ENCODE peak calls at places on chromosomes 11 and 22, in seven cellular contexts. One of them, this sample, is unnamed. For H3K9me2, the result is how much of the 10 kb centered on the place peaks cover.

GRCh38 chr11:69468236-69468635 is 13.2 kb upstream of the LINC01488 start:
- DNase-seq in PC-3: no peak
- DNase-seq in GM23248: no peak
- DNase-seq in Karpas-422: no peak
- DNase-seq in GM23338: no peak
- DNase-seq in OCI-LY7: no peak
- DNase-seq in HCT116: no peak
- DNase-seq in this sample: no peak

GRCh38 chr11:65118097-65118837 is 766 bp upstream of the ZNHIT2 start:
- DNase-seq in PC-3: no peak
- DNase-seq in GM23248: no peak
- DNase-seq in Karpas-422: peak
- DNase-seq in GM23338: no peak
- DNase-seq in OCI-LY7: no peak
- DNase-seq in HCT116: no peak
- DNase-seq in this sample: no peak

GRCh38 chr22:44665115-44665514 is 36.9 kb upstream of the PRR5 start:
- DNase-seq in PC-3: no peak
- DNase-seq in GM23248: no peak
- DNase-seq in Karpas-422: no peak
- DNase-seq in GM23338: peak
- DNase-seq in OCI-LY7: no peak
- DNase-seq in HCT116: no peak
- DNase-seq in this sample: no peak

GRCh38 chr11:123404626-123405025 is 25.4 kb upstream of the GRAMD1B start:
- DNase-seq in PC-3: no peak
- DNase-seq in GM23248: no peak
- DNase-seq in Karpas-422: no peak
- DNase-seq in GM23338: no peak
- DNase-seq in OCI-LY7: no peak
- DNase-seq in HCT116: no peak
- DNase-seq in this sample: no peak

GRCh38 chr11:32087602-32088001 is 3.3 kb upstream of the RCN1 start:
- DNase-seq in PC-3: peak
- DNase-seq in GM23248: peak
- DNase-seq in Karpas-422: no peak
- DNase-seq in GM23338: no peak
- DNase-seq in OCI-LY7: no peak
- DNase-seq in HCT116: no peak
- DNase-seq in this sample: no peak

GRCh38 chr11:123469089-123469488 is 39.0 kb downstream of the GRAMD1B start:
- DNase-seq in PC-3: no peak
- DNase-seq in GM23248: no peak
- DNase-seq in Karpas-422: peak
- DNase-seq in GM23338: no peak
- DNase-seq in OCI-LY7: no peak
- DNase-seq in HCT116: no peak
- DNase-seq in this sample: no peak

GRCh38 chr11:87600938-87601337 is 563.2 kb downstream of the TMEM135 start:
- DNase-seq in PC-3: no peak
- DNase-seq in GM23248: peak
- DNase-seq in Karpas-422: no peak
- DNase-seq in GM23338: no peak
- DNase-seq in OCI-LY7: no peak
- DNase-seq in HCT116: no peak
- DNase-seq in this sample: no peak

GRCh38 chr11:96113100-96113710 is 189.3 kb upstream of the MTMR2 start:
- DNase-seq in PC-3: no peak
- DNase-seq in GM23248: peak
- DNase-seq in Karpas-422: no peak
- DNase-seq in GM23338: no peak
- DNase-seq in OCI-LY7: no peak
- DNase-seq in HCT116: no peak
- DNase-seq in this sample: no peak

GRCh38 chr11:33588056-33588455 is 112.6 kb downstream of the C11orf91 start:
- DNase-seq in PC-3: no peak
- DNase-seq in GM23248: no peak
- DNase-seq in Karpas-422: no peak
- DNase-seq in GM23338: peak
- DNase-seq in OCI-LY7: no peak
- DNase-seq in HCT116: no peak
- DNase-seq in this sample: no peak

GRCh38 chr22:29737251-29738117 is 17.7 kb downstream of the CABP7 start:
- DNase-seq in PC-3: no peak
- DNase-seq in GM23248: no peak
- DNase-seq in Karpas-422: no peak
- DNase-seq in GM23338: no peak
- DNase-seq in OCI-LY7: no peak
- DNase-seq in HCT116: no peak
- DNase-seq in this sample: no peak

GRCh38 chr11:117409511-117409910 is 81.9 kb downstream of the CEP164 start:
- DNase-seq in PC-3: no peak
- DNase-seq in GM23248: no peak
- DNase-seq in Karpas-422: no peak
- DNase-seq in GM23338: no peak
- DNase-seq in OCI-LY7: no peak
- DNase-seq in HCT116: no peak
- DNase-seq in this sample: no peak

GRCh38 chr11:70625921-70626518 is 227.7 kb downstream of the CTTN start:
- DNase-seq in PC-3: no peak
- DNase-seq in GM23248: no peak
- DNase-seq in Karpas-422: no peak
- DNase-seq in GM23338: no peak
- DNase-seq in OCI-LY7: no peak
- DNase-seq in HCT116: no peak
- DNase-seq in this sample: peak

GRCh38 chr11:19073454-19074415 is 13.2 kb upstream of the MRGPRX2 start:
- DNase-seq in PC-3: no peak
- DNase-seq in GM23248: no peak
- DNase-seq in Karpas-422: no peak
- DNase-seq in GM23338: peak
- DNase-seq in OCI-LY7: no peak
- DNase-seq in HCT116: no peak
- DNase-seq in this sample: no peak

GRCh38 chr11:63945482-63946163 is 6.8 kb downstream of the NAA40 start:
- DNase-seq in PC-3: peak
- DNase-seq in GM23248: peak
- DNase-seq in Karpas-422: peak
- DNase-seq in GM23338: peak
- DNase-seq in OCI-LY7: peak
- DNase-seq in HCT116: peak
- DNase-seq in this sample: peak

GRCh38 chr11:26930518-26931247 is 63.2 kb upstream of the FIBIN start:
- DNase-seq in PC-3: no peak
- DNase-seq in GM23248: peak
- DNase-seq in Karpas-422: no peak
- DNase-seq in GM23338: no peak
- DNase-seq in OCI-LY7: no peak
- DNase-seq in HCT116: no peak
- DNase-seq in this sample: peak

GRCh38 chr11:27740362-27741024 is 40.2 kb upstream of the BDNF start:
- DNase-seq in PC-3: no peak
- DNase-seq in GM23248: peak
- DNase-seq in Karpas-422: peak
- DNase-seq in GM23338: peak
- DNase-seq in OCI-LY7: no peak
- DNase-seq in HCT116: no peak
- DNase-seq in this sample: no peak

GRCh38 chr22:20531404-20532181 is 24.2 kb downstream of the MED15 start:
- DNase-seq in PC-3: peak
- DNase-seq in GM23248: peak
- DNase-seq in Karpas-422: no peak
- DNase-seq in GM23338: peak
- DNase-seq in OCI-LY7: no peak
- DNase-seq in HCT116: peak
- DNase-seq in this sample: peak

GRCh38 chr11:75759832-75760231 is 8.7 kb upstream of the DGAT2 start:
- DNase-seq in PC-3: no peak
- DNase-seq in GM23248: no peak
- DNase-seq in Karpas-422: no peak
- DNase-seq in GM23338: no peak
- DNase-seq in OCI-LY7: no peak
- DNase-seq in HCT116: no peak
- DNase-seq in this sample: no peak

GRCh38 chr22:40181323-40181722 is 3.6 kb downstream of the TNRC6B start:
- DNase-seq in PC-3: no peak
- DNase-seq in GM23248: peak
- DNase-seq in Karpas-422: no peak
- DNase-seq in GM23338: no peak
- DNase-seq in OCI-LY7: no peak
- DNase-seq in HCT116: no peak
- DNase-seq in this sample: no peak

GRCh38 chr22:40179535-40179934 is 1.8 kb downstream of the TNRC6B start:
- DNase-seq in PC-3: no peak
- DNase-seq in GM23248: peak
- DNase-seq in Karpas-422: no peak
- DNase-seq in GM23338: no peak
- DNase-seq in OCI-LY7: no peak
- DNase-seq in HCT116: no peak
- DNase-seq in this sample: no peak

GRCh38 chr22:40183029-40183581 is 5.4 kb downstream of the TNRC6B start:
- DNase-seq in PC-3: peak
- DNase-seq in GM23248: peak
- DNase-seq in Karpas-422: no peak
- DNase-seq in GM23338: no peak
- DNase-seq in OCI-LY7: no peak
- DNase-seq in HCT116: no peak
- DNase-seq in this sample: peak

GRCh38 chr22:40180403-40180802 is 2.7 kb downstream of the TNRC6B start:
- DNase-seq in PC-3: no peak
- DNase-seq in GM23248: peak
- DNase-seq in Karpas-422: no peak
- DNase-seq in GM23338: no peak
- DNase-seq in OCI-LY7: no peak
- DNase-seq in HCT116: no peak
- DNase-seq in this sample: no peak

GRCh38 chr22:40182231-40182835 is 4.6 kb downstream of the TNRC6B start:
- DNase-seq in PC-3: no peak
- DNase-seq in GM23248: peak
- DNase-seq in Karpas-422: no peak
- DNase-seq in GM23338: no peak
- DNase-seq in OCI-LY7: no peak
- DNase-seq in HCT116: no peak
- DNase-seq in this sample: no peak
- H3K27ac ChIP-seq in PC-3: no peak
- H3K27ac ChIP-seq in GM23248: peak
- H3K27ac ChIP-seq in Karpas-422: no peak
- H3K27ac ChIP-seq in GM23338: no peak
- H3K27ac ChIP-seq in OCI-LY7: no peak
- H3K27ac ChIP-seq in HCT116: no peak
- H3K27ac ChIP-seq in this sample: peak

GRCh38 chr11:57335023-57335342 is 709 bp downstream of the SSRP1 start:
- DNase-seq in PC-3: no peak
- DNase-seq in GM23248: no peak
- DNase-seq in Karpas-422: no peak
- DNase-seq in GM23338: no peak
- DNase-seq in OCI-LY7: no peak
- DNase-seq in HCT116: no peak
- DNase-seq in this sample: no peak

GRCh38 chr11:57331720-57332119 is 4.0 kb downstream of the SSRP1 start:
- DNase-seq in PC-3: no peak
- DNase-seq in GM23248: no peak
- DNase-seq in Karpas-422: no peak
- DNase-seq in GM23338: no peak
- DNase-seq in OCI-LY7: no peak
- DNase-seq in HCT116: no peak
- DNase-seq in this sample: no peak

GRCh38 chr11:57335343-57336110 is at the start of gene SSRP1:
- DNase-seq in PC-3: peak
- DNase-seq in GM23248: peak
- DNase-seq in Karpas-422: peak
- DNase-seq in GM23338: peak
- DNase-seq in OCI-LY7: peak
- DNase-seq in HCT116: peak
- DNase-seq in this sample: peak

GRCh38 chr11:57330029-57330428 is 5.3 kb upstream of the TNKS1BP1 start:
- DNase-seq in PC-3: no peak
- DNase-seq in GM23248: no peak
- DNase-seq in Karpas-422: no peak
- DNase-seq in GM23338: no peak
- DNase-seq in OCI-LY7: no peak
- DNase-seq in HCT116: no peak
- DNase-seq in this sample: no peak

GRCh38 chr11:57332694-57333440 is 2.8 kb downstream of the SSRP1 start:
- DNase-seq in PC-3: no peak
- DNase-seq in GM23248: no peak
- DNase-seq in Karpas-422: no peak
- DNase-seq in GM23338: no peak
- DNase-seq in OCI-LY7: no peak
- DNase-seq in HCT116: no peak
- DNase-seq in this sample: no peak
- H3K9me2 ChIP-seq in PC-3: under half
- H3K9me2 ChIP-seq in GM23248: under half
- H3K9me2 ChIP-seq in Karpas-422: under half
- H3K9me2 ChIP-seq in GM23338: under half
- H3K9me2 ChIP-seq in OCI-LY7: under half
- H3K9me2 ChIP-seq in HCT116: under half
- H3K9me2 ChIP-seq in this sample: under half

DNA sequence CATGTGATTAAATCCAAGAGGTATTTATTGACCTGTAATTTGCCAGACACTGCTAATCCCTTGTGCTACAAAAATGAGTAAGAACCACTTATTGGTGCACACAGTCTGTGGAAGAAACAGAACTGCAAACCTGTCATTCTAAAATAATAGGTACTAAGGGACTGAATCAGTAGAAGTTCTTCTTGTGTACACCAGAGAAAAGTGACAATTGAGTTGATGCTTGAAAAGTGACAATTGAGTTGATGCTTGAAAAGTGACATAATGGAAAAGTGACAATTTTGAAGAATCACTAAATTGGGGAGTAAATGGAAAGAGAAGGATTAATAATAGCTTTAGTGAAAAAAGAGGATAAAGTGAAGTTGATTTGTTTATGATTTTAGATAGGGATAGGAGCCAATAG is 56.4 kb downstream of the DKK3 start:
- DNase-seq in PC-3: no peak
- DNase-seq in GM23248: no peak
- DNase-seq in Karpas-422: no peak
- DNase-seq in GM23338: no peak
- DNase-seq in OCI-LY7: no peak
- DNase-seq in HCT116: no peak
- DNase-seq in this sample: no peak
- H3K27ac ChIP-seq in PC-3: no peak
- H3K27ac ChIP-seq in GM23248: no peak
- H3K27ac ChIP-seq in Karpas-422: no peak
- H3K27ac ChIP-seq in GM23338: no peak
- H3K27ac ChIP-seq in OCI-LY7: no peak
- H3K27ac ChIP-seq in HCT116: no peak
- H3K27ac ChIP-seq in this sample: no peak

DNA sequence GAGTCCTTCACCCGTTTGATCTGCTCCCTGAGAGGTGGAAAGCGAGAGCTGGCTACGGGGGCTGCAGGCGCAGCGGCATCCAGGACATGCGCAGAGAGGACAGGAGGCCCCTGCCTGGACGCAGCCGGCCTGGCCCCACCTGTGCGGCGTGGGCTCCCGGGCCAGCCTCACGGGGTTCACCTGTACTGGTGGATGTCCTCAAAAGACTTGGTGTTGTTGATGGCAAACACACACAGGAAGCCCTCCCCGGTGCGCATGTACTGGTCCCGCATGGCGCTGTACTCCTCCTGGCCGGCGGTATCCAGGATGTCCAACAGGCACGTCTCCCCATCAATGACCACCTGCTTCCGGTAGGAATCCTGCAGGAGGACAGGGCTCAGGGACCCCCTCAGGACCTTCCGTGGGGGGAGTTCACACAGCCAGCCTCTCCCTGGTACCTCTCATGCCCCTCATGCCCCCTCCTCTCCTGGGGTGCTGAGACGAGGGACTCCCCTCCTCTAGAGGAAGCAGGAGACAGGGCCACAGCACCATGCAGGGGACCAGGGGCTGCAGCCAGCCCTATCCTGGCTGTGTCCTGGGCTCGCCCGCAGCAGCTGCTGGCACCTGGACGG is 1.7 kb downstream of the HRAS start:
- DNase-seq in PC-3: no peak
- DNase-seq in GM23248: no peak
- DNase-seq in Karpas-422: no peak
- DNase-seq in GM23338: no peak
- DNase-seq in OCI-LY7: no peak
- DNase-seq in HCT116: no peak
- DNase-seq in this sample: peak
- H3K9me2 ChIP-seq in PC-3: under half
- H3K9me2 ChIP-seq in GM23248: under half
- H3K9me2 ChIP-seq in Karpas-422: under half
- H3K9me2 ChIP-seq in GM23338: under half
- H3K9me2 ChIP-seq in OCI-LY7: under half
- H3K9me2 ChIP-seq in HCT116: under half
- H3K9me2 ChIP-seq in this sample: under half

This sample was measured in hepatocyte.